ENCODE peak calls at places on chromosomes 5 and 9, in five cellular contexts. L, Y, R, V and Q are unnamed samples.

GRCh38 chr9:68704804-68705635 is at the start of gene PIP5K1B:
- DNase-seq in L (peak; percentile 56), Y (peak; percentile 90), R (peak; percentile 43), V (no peak), Q (peak; percentile 39)

GRCh38 chr9:135377431-135377830 is 102.2 kb upstream of the PPP1R26 start:
- DNase-seq in L (no peak), Y (no peak), R (no peak), V (no peak), Q (no peak)

GRCh38 chr5:84255318-84255717 is 129.4 kb downstream of the EDIL3 start:
- DNase-seq in L (peak; percentile 67), Y (no peak), R (peak; percentile 24), V (no peak), Q (no peak)

GRCh38 chr9:133734600-133735414 is 3.3 kb downstream of the SARDH start:
- DNase-seq in L (no peak), Y (no peak), R (no peak), V (no peak), Q (no peak)

GRCh38 chr9:11194249-11194648 is 581.4 kb upstream of the PTPRD start:
- DNase-seq in L (peak; percentile 30), Y (no peak), R (no peak), V (no peak), Q (no peak)

GRCh38 chr9:124392855-124393460 is 22.3 kb downstream of the PSMB7 start:
- DNase-seq in L (peak; percentile 95), Y (no peak), R (peak; percentile 95), V (no peak), Q (no peak)

GRCh38 chr9:97696025-97696822 is 916 bp downstream of the XPA start:
- DNase-seq in L (no peak), Y (no peak), R (peak; percentile 15), V (no peak), Q (no peak)

GRCh38 chr5:89445106-89445745 is 562.2 kb upstream of the MEF2C start:
- DNase-seq in L (no peak), Y (no peak), R (no peak), V (no peak), Q (peak; percentile 10)

GRCh38 chr9:89483592-89484474 is 14.1 kb downstream of the SEMA4D start:
- DNase-seq in L (no peak), Y (peak; percentile 60), R (no peak), V (no peak), Q (peak; percentile 43)

GRCh38 chr5:36066540-36067210 is at the start of gene UGT3A2:
- DNase-seq in L (no peak), Y (no peak), R (no peak), V (no peak), Q (no peak)

GRCh38 chr5:68242743-68243142 is 27.2 kb downstream of the PIK3R1 start:
- DNase-seq in L (no peak), Y (no peak), R (peak; percentile 74), V (no peak), Q (no peak)

GRCh38 chr9:136082496-136083361 is 12.4 kb downstream of the NACC2 start:
- DNase-seq in L (no peak), Y (peak; percentile 36), R (no peak), V (no peak), Q (peak; percentile 15)

GRCh38 chr5:170293273-170293672 is 4.3 kb downstream of the LCP2 start:
- DNase-seq in L (no peak), Y (peak; percentile 78), R (no peak), V (no peak), Q (peak; percentile 29)

GRCh38 chr9:114516913-114517312 is 11.6 kb upstream of the WHRN start:
- DNase-seq in L (peak; percentile 61), Y (no peak), R (peak; percentile 90), V (no peak), Q (no peak)

GRCh38 chr5:36607838-36608783 is 1.7 kb downstream of the SLC1A3 start:
- DNase-seq in L (peak; percentile 61), Y (no peak), R (peak; percentile 67), V (no peak), Q (peak; percentile 32)

GRCh38 chr5:9782806-9783560 is 152.8 kb upstream of the TAS2R1 start:
- DNase-seq in L (peak; percentile 21), Y (no peak), R (no peak), V (no peak), Q (no peak)

GRCh38 chr9:68653141-68653595 is 51.9 kb upstream of the PIP5K1B start:
- DNase-seq in L (no peak), Y (no peak), R (no peak), V (no peak), Q (no peak)

GRCh38 chr5:88955403-88955802 is 72.4 kb upstream of the MEF2C start:
- DNase-seq in L (no peak), Y (no peak), R (no peak), V (no peak), Q (no peak)

GRCh38 chr9:136546697-136547481 is 1.0 kb upstream of the NOTCH1 start:
- DNase-seq in L (peak; percentile 50), Y (peak; percentile 81), R (no peak), V (no peak), Q (peak; percentile 48)

GRCh38 chr5:125655156-125655555 is 768.1 kb upstream of the GRAMD2B start:
- DNase-seq in L (no peak), Y (no peak), R (no peak), V (no peak), Q (no peak)

GRCh38 chr5:83512051-83512745 is 40.7 kb downstream of the VCAN start:
- DNase-seq in L (no peak), Y (no peak), R (peak; percentile 77), V (no peak), Q (no peak)

GRCh38 chr9:72952914-72953313 is at the start of gene ALDH1A1:
- DNase-seq in L (no peak), Y (no peak), R (no peak), V (no peak), Q (no peak)

GRCh38 chr5:132753135-132753987 is 6.1 kb downstream of the CCNI2 start:
- DNase-seq in L (no peak), Y (no peak), R (no peak), V (no peak), Q (no peak)

GRCh38 chr5:120327180-120327579 is 136.9 kb upstream of the PRR16 start:
- DNase-seq in L (no peak), Y (no peak), R (no peak), V (no peak), Q (no peak)

GRCh38 chr5:133523013-133523658 is 89.2 kb downstream of the FSTL4 start:
- DNase-seq in L (no peak), Y (no peak), R (no peak), V (no peak), Q (no peak)

GRCh38 chr5:173819521-173819920 is 68.6 kb upstream of the CPEB4 start:
- DNase-seq in L (no peak), Y (no peak), R (no peak), V (no peak), Q (no peak)
- H3K4me1 ChIP-seq in L (peaks cover 29% of the 10 kb centered on the region), Y (peaks cover 12% of the 10 kb centered on the region), R (peaks cover 12% of the 10 kb centered on the region), V (no peaks in the 10 kb centered on the region), Q (no peaks in the 10 kb centered on the region)

GRCh38 chr9:131405429-131405828 is 11.5 kb downstream of the PRRC2B start:
- DNase-seq in L (no peak), Y (no peak), R (peak; percentile 95), V (no peak), Q (peak; percentile 81)

GRCh38 chr9:131403493-131403773 is 9.5 kb downstream of the PRRC2B start:
- DNase-seq in L (no peak), Y (no peak), R (no peak), V (no peak), Q (no peak)

GRCh38 chr9:131405858-131406566 is 12.1 kb downstream of the PRRC2B start:
- DNase-seq in L (no peak), Y (no peak), R (no peak), V (no peak), Q (no peak)

GRCh38 chr9:131404987-131405386 is 11.1 kb downstream of the PRRC2B start:
- DNase-seq in L (no peak), Y (no peak), R (no peak), V (no peak), Q (no peak)

DNA sequence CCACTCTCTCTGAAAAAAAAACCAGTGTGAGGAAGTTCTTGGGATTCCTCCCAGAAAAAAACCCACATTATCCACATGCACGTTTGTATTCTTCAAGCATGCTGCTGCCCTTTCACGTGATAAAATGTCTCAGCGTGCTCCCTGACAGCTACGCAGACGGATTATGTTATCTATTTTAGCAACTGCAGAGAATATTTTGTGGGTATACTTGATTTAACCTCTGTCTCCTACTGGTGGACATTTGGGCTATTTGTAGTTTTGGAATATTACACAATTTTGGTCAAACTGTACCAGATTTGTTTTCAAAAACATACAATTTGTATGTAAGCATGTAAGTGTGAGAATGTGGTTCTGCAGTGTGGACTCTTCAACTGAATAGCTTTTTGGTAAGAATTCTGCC is 10.7 kb downstream of the PRRC2B start:
- DNase-seq in L (no peak), Y (no peak), R (peak; percentile 73), V (no peak), Q (no peak)
- H3K4me1 ChIP-seq in L (peaks cover 14% of the 10 kb centered on the region), Y (peaks cover 100% of the 10 kb centered on the region), R (peaks cover 71% of the 10 kb centered on the region), V (peaks cover 87% of the 10 kb centered on the region), Q (peaks cover 99% of the 10 kb centered on the region)

DNA sequence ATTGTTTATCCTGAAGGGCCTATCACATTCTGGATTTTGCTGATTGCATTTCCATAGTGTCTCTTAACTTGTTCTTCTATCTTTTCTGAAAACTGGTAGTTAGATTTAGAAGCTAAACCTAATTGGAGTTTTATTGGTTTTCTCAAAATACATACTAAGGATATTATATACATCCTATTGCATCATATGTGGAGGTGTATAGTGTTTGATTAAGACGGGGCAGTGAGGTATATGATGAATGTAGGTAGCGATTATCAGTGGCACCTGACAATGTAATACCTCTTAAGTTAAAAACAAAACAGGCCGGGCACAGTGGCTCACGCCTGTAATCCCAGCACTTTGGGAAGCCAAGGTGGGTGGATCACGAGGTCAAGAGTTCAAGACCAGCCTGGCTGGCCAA is 35.0 kb downstream of the TGFBR1 start:
- DNase-seq in L (no peak), Y (no peak), R (no peak), V (no peak), Q (no peak)
- H3K4me1 ChIP-seq in L (peaks cover 20% of the 10 kb centered on the region), Y (peaks cover 29% of the 10 kb centered on the region), R (peaks cover 6% of the 10 kb centered on the region), V (no peaks in the 10 kb centered on the region), Q (peaks cover 30% of the 10 kb centered on the region)

DNA sequence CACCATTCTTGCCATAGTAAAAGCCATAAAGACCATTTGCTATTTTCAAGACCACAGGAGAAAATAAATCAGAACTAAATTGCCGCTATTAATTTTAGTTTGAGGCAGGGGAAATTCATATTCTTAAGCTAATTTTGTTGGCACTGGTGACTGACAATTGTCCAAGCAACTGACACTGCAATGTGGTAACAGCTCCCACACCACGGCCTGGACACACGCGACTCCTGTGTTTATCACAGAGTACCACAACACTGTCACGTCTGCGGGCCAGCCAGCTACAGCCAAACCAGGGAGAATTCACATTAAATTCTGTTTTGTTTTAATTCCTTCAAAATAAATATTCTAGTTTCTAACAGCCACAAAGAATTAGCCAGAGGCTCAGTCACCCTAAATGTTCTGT is 481.9 kb downstream of the CTNND2 start:
- DNase-seq in L (no peak), Y (no peak), R (no peak), V (no peak), Q (no peak)
- H3K4me1 ChIP-seq in L (no peaks in the 10 kb centered on the region), Y (no peaks in the 10 kb centered on the region), R (no peaks in the 10 kb centered on the region), V (no peaks in the 10 kb centered on the region), Q (no peaks in the 10 kb centered on the region)